ENCODE peak calls at places on chromosomes 3 and 15, in four cellular contexts. K, Y, S and J are unnamed samples.

GRCh38 chr15:83695246-83695645 is 41.3 kb downstream of the ADAMTSL3 start:
- DNase-seq in K (no peak), Y (no peak), S (no peak), J (no peak)

GRCh38 chr3:10945683-10946287 is 46.8 kb upstream of the SLC6A1 start:
- DNase-seq in S (peak), Y (no peak), K (peak), J (no peak)

GRCh38 chr3:143850877-143851276 is 2.6 kb upstream of the SLC9A9 start:
- DNase-seq in K (no peak), S (no peak), Y (no peak), J (no peak)

GRCh38 chr3:36733723-36734122 is 30.6 kb downstream of the DCLK3 start:
- DNase-seq in S (no peak), K (no peak), Y (no peak), J (no peak)

GRCh38 chr15:47184405-47185221 is 532.7 kb upstream of the SEMA6D start:
- DNase-seq in S (no peak), K (peak), Y (no peak), J (no peak)

GRCh38 chr15:25238126-25238525 is 200.7 kb downstream of the UBE3A start:
- DNase-seq in Y (no peak), S (no peak), K (peak), J (no peak)

GRCh38 chr15:46222861-46223260 is 588.0 kb downstream of the SQOR start:
- DNase-seq in K (no peak), Y (no peak), S (no peak), J (no peak)

GRCh38 chr3:112744825-112745566 is 101.7 kb downstream of the CD200R1L start:
- DNase-seq in K (no peak), S (no peak), Y (no peak), J (no peak)

GRCh38 chr15:78537266-78537665 is 3.0 kb upstream of the PSMA4 start:
- DNase-seq in Y (no peak), K (no peak), S (no peak), J (no peak)

GRCh38 chr3:195583831-195584542 is at the start of gene APOD:
- DNase-seq in Y (no peak), K (no peak), S (no peak), J (no peak)
- TF ChIP-seq CTCF in Y (no peak), K (no peak), S (no peak), J (no peak)

DNA sequence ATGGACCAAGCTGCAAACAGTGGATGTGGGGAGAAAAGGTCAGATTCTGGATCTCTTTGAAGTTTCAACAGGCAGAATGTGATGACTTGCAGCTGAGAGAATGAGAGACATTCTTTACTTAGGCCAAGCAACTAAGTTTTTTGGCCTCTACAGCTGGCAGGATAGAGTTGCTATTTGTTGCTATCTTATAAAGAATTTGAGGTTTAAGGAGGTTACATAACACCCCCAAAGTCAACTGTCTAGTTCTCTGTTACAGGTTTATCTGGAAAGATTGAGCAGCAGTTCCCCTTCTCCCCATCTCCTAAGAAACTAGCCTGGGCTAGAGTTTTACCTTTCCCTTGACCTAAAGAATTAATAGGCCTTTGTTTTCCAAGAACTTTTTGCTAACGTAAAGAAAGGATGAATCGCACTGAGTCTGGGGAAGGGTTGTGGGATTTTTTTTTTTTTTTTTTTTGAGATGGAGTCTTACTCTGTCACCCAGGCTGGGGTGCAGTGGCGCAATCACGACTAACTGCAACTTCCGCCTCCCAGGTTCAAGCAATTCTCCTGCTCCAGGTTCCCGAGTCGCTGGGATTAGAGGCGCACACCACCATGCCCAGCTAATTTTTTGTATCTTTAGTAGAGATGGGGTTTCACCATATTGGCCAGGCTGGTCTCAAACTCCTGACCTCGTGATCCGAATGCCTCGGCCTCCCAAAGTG is 26.6 kb upstream of the SLMAP start:
- DNase-seq in S (no peak), K (no peak), Y (no peak), J (peak)
- H3K4me3 ChIP-seq in S (no peak), K (no peak), Y (no peak), J (no peak)

GRCh38 chr3:139216958-139217357 is 126.9 kb upstream of the MRPS22 start:
- DNase-seq in S (no peak), Y (no peak), K (no peak), J (no peak)

GRCh38 chr3:139219463-139219862 is 124.4 kb upstream of the MRPS22 start:
- DNase-seq in Y (no peak), S (no peak), K (no peak), J (no peak)

GRCh38 chr3:139213936-139214335 is 129.9 kb upstream of the MRPS22 start:
- DNase-seq in S (no peak), Y (no peak), K (no peak), J (no peak)

GRCh38 chr3:139217633-139218032 is 126.2 kb upstream of the MRPS22 start:
- DNase-seq in S (no peak), Y (no peak), K (no peak), J (no peak)

DNA sequence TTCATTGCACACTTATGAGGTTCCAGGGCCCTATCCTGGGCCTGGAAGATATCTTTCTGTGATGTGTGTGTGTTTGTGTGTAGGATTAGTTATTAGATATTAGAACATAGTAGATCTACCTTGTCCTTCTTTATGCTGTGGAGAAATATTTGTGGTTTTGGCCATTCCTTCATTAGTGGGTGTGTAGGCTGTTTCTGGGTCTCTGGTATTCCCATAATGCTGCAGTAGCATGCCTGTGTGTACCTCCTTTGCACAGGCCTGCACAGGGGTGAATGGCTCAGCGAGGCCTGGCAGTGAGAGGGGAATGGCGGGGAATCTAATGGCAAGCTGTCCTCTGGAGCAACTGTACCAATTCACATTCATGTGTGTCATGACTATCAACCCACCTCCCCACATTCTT is 125.8 kb upstream of the MRPS22 start:
- DNase-seq in K (no peak), Y (no peak), S (no peak), J (no peak)
- TF ChIP-seq CTCF in K (no peak), Y (no peak), S (no peak), J (no peak)

GRCh38 chr15:58410353-58410752 is 21.4 kb upstream of the LIPC start:
- DNase-seq in Y (no peak), K (no peak), S (no peak), J (no peak)
- H3K4me3 ChIP-seq in Y (no peak), K (peak), S (no peak), J (peak)

GRCh38 chr15:89127054-89127702 is 38.9 kb downstream of the ABHD2 start:
- DNase-seq in S (no peak), K (no peak), Y (no peak), J (no peak)
- TF ChIP-seq CTCF in S (no peak), K (no peak), Y (no peak), J (no peak)

GRCh38 chr3:50607271-50608091 is 4.1 kb downstream of the CISH start:
- DNase-seq in K (no peak), Y (no peak), S (no peak), J (no peak)

GRCh38 chr3:50610181-50610971 is 1.2 kb downstream of the CISH start:
- DNase-seq in Y (no peak), K (peak), S (no peak), J (no peak)

GRCh38 chr3:50608278-50608677 is 3.3 kb downstream of the CISH start:
- DNase-seq in S (no peak), K (no peak), Y (no peak), J (no peak)

GRCh38 chr3:50609743-50610085 is 1.9 kb downstream of the CISH start:
- DNase-seq in K (no peak), S (no peak), Y (no peak), J (no peak)

GRCh38 chr3:50609071-50609742 is 2.4 kb downstream of the CISH start:
- DNase-seq in S (no peak), Y (no peak), K (no peak), J (no peak)
- H3K4me3 ChIP-seq in S (no peak), Y (no peak), K (peak), J (no peak)

GRCh38 chr3:57142335-57142734 is 22.8 kb downstream of the IL17RD start:
- DNase-seq in Y (no peak), K (no peak), S (no peak), J (no peak)

GRCh38 chr3:57144952-57145351 is 20.2 kb downstream of the IL17RD start:
- DNase-seq in K (no peak), Y (no peak), S (no peak), J (no peak)

GRCh38 chr3:57140894-57141293 is 24.3 kb downstream of the IL17RD start:
- DNase-seq in Y (no peak), S (no peak), K (no peak), J (no peak)

GRCh38 chr3:57143886-57144459 is 21.2 kb downstream of the IL17RD start:
- DNase-seq in S (no peak), K (no peak), Y (no peak), J (no peak)

DNA sequence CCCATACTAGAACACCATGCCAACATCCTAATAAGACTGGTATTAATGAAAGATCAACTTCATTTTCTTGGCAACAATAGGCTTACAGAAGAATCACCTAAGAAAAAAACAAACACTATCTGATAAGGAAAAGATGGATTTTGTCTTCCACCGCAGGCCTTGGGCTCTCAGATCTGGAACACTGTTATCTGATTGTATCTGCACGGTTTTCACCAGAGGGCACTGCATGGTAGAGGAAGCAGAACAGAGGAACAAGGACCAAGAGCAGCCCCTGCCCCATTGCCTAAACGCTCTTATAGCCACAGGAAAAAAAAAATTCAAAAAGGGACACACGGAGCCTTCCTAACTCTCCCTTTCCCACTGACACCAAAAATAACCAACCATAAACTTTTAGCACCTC is 23.4 kb downstream of the IL17RD start:
- DNase-seq in Y (no peak), S (no peak), K (no peak), J (no peak)
- TF ChIP-seq CTCF in Y (peak), S (no peak), K (no peak), J (no peak)